ENCODE peak calls at places on chromosomes 13 and 19, in four cellular contexts. K, V, L and I are unnamed samples.

GRCh38 chr19:13018037-13018914 is 23.0 kb downstream of the NFIX start:
- DNase-seq in K (peak), V (no peak), L (no peak), I (no peak)

GRCh38 chr13:105144020-105144419 is 1391.4 kb downstream of the EFNB2 start:
- DNase-seq in K (no peak), L (no peak), V (no peak), I (peak)

GRCh38 chr13:111204438-111205177 is 89.5 kb downstream of the ARHGEF7 start:
- DNase-seq in K (no peak), L (no peak), V (peak), I (no peak)

GRCh38 chr19:18708452-18709231 is 25.2 kb downstream of the CRTC1 start:
- DNase-seq in K (no peak), V (no peak), L (no peak), I (no peak)

GRCh38 chr13:42720116-42720857 is 61.1 kb upstream of the FAM216B start:
- DNase-seq in L (no peak), V (peak), K (no peak), I (peak)

GRCh38 chr19:17103177-17103576 is 27.6 kb downstream of the MYO9B start:
- DNase-seq in V (peak), K (peak), L (peak), I (peak)

GRCh38 chr13:54241719-54242118 is 1213.1 kb downstream of the OLFM4 start:
- DNase-seq in L (no peak), K (no peak), V (no peak), I (no peak)

GRCh38 chr13:103395140-103395539 is 328.9 kb upstream of the SLC10A2 start:
- DNase-seq in K (no peak), V (no peak), L (no peak), I (no peak)

GRCh38 chr13:28451482-28452217 is 43.3 kb downstream of the FLT1 start:
- DNase-seq in K (peak), V (no peak), L (no peak), I (no peak)

GRCh38 chr19:41206456-41206855 is 12.6 kb upstream of the AXL start:
- DNase-seq in L (no peak), K (no peak), V (no peak), I (no peak)

GRCh38 chr13:76004411-76004810 is 368.3 kb downstream of the LMO7 start:
- DNase-seq in K (no peak), L (no peak), V (no peak), I (no peak)

GRCh38 chr19:14555918-14556661 is 15.8 kb downstream of the NDUFB7 start:
- DNase-seq in V (no peak), L (no peak), K (no peak), I (no peak)

GRCh38 chr13:111480976-111481375 is 160.5 kb downstream of the TEX29 start:
- DNase-seq in K (no peak), L (no peak), V (no peak), I (no peak)

GRCh38 chr19:12126707-12127106 is 13.4 kb downstream of the ZNF20 start:
- DNase-seq in L (no peak), V (peak), K (peak), I (no peak)

GRCh38 chr13:107233541-107233940 is 665.6 kb upstream of the ARGLU1 start:
- DNase-seq in V (no peak), K (no peak), L (no peak), I (no peak)

GRCh38 chr19:41861098-41861768 is 1.2 kb downstream of the RPS19 start:
- DNase-seq in L (no peak), V (no peak), K (no peak), I (no peak)

GRCh38 chr19:52099497-52100138 is 4.1 kb upstream of the ZNF841 start:
- DNase-seq in K (no peak), L (no peak), V (peak), I (no peak)

GRCh38 chr13:36432106-36432544 is at the start of gene CCNA1:
- DNase-seq in K (peak), V (no peak), L (peak), I (no peak)

GRCh38 chr19:35002037-35002535 is 2.0 kb downstream of the GRAMD1A start:
- DNase-seq in K (no peak), L (no peak), V (no peak), I (no peak)

GRCh38 chr19:31220540-31220939 is 128.7 kb downstream of the TSHZ3 start:
- DNase-seq in V (no peak), L (no peak), K (peak), I (peak)

GRCh38 chr13:28751210-28751935 is 32.6 kb upstream of the SLC46A3 start:
- DNase-seq in L (no peak), K (no peak), V (no peak), I (no peak)

GRCh38 chr13:97631158-97631557 is 197.2 kb downstream of the RAP2A start:
- DNase-seq in K (no peak), L (no peak), V (no peak), I (no peak)
- TF ChIP-seq RNF2 in K (no peak), L (no peak), V (no peak), I (no peak)

GRCh38 chr13:24053505-24054251 is 106.8 kb upstream of the SPATA13 start:
- DNase-seq in L (peak), K (peak), V (peak), I (peak)
- TF ChIP-seq MAX in L (no peak), K (no peak), V (no peak), I (no peak)

GRCh38 chr19:46727757-46728156 is 10.8 kb upstream of the PRKD2 start:
- DNase-seq in L (no peak), V (no peak), K (no peak), I (no peak)

GRCh38 chr19:46728693-46729339 is 11.9 kb upstream of the PRKD2 start:
- DNase-seq in L (no peak), V (peak), K (peak), I (peak)

GRCh38 chr19:46727036-46727501 is 10.2 kb upstream of the PRKD2 start:
- DNase-seq in V (no peak), K (no peak), L (no peak), I (no peak)

GRCh38 chr19:46729696-46730095 is 12.8 kb upstream of the PRKD2 start:
- DNase-seq in K (no peak), L (no peak), V (no peak), I (no peak)

GRCh38 chr19:46728208-46728607 is 11.3 kb upstream of the PRKD2 start:
- DNase-seq in K (no peak), L (no peak), V (no peak), I (no peak)
- TF ChIP-seq MAFK in K (no peak), L (no peak), V (no peak), I (no peak)

GRCh38 chr19:38440592-38440991 is 7.1 kb downstream of the RYR1 start:
- DNase-seq in V (no peak), L (no peak), K (no peak), I (no peak)
- TF ChIP-seq RNF2 in V (no peak), L (no peak), K (no peak), I (no peak)

GRCh38 chr19:45444318-45445041 is 20.8 kb upstream of the ERCC1 start:
- DNase-seq in K (peak), V (peak), L (no peak), I (peak)

GRCh38 chr19:45440873-45441654 is 17.3 kb upstream of the ERCC1 start:
- DNase-seq in V (no peak), L (no peak), K (peak), I (peak)

GRCh38 chr19:45443462-45444317 is 20.0 kb upstream of the ERCC1 start:
- DNase-seq in V (peak), K (peak), L (peak), I (peak)

GRCh38 chr19:45442408-45442926 is 18.8 kb upstream of the ERCC1 start:
- DNase-seq in K (no peak), V (no peak), L (no peak), I (no peak)

DNA sequence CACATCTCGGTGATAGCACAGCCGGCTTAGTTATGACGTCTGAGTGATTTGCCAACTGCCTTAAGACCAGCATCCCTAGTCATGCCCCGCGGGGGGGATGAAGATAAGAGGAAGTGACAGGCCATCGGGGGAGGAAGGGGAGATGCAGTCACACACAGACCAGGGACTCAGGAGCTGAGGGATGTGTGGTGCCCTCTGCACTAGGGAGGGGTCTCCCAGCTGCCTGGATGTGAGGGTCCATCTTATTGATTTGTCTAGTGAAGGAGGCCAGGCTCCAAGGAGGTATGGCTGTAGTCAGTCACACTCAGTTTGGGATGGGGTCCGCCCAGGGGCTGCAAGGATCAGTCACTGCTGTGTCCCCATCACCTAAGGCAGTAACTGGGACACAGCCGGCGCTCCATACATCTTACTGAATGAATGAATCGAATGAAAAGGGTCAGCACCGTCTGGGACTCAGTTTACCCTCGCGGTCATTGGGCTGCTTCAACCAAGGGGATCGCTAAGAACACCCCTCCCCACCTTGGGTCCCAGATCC is 19.3 kb upstream of the ERCC1 start:
- DNase-seq in K (peak), L (no peak), V (no peak), I (no peak)
- TF ChIP-seq MAX in K (no peak), L (no peak), V (no peak), I (no peak)